ENCODE peak calls at places on chromosomes 4 and X, in eight cellular contexts. V is A549, B is vagina, H is Peyer's patch, K is AG04450, C is nephron progenitor cell, Z is AG09319, S is tibial artery. T is an unnamed sample.

GRCh38 chr4:23718435-23718834 is 171.4 kb downstream of the PPARGC1A start:
- DNase-seq in K (no peak), C (no peak), H (no peak), S (no peak), V (no peak), Z (no peak), B (no peak), T (no peak)

GRCh38 chr4:135732448-135732847 is 1530.9 kb upstream of the PABPC4L start:
- DNase-seq in S (no peak), B (no peak), C (no peak), H (no peak), V (no peak), K (no peak), Z (no peak), T (no peak)

GRCh38 chr4:183430317-183430986 is 14.0 kb upstream of the CDKN2AIP start:
- DNase-seq in S (no peak), V (no peak), Z (no peak), H (no peak), K (no peak), B (no peak), C (no peak), T (no peak)

GRCh38 chr4:139015948-139016451 is 419 bp downstream of the NOCT start:
- DNase-seq in Z (no peak), S (no peak), C (no peak), B (no peak), K (no peak), V (no peak), H (no peak), T (no peak)

GRCh38 chrX:103610282-103610681 is 2.5 kb downstream of the TCEAL3 start:
- DNase-seq in V (no peak), C (no peak), Z (no peak), K (no peak), B (no peak), S (no peak), H (no peak), T (no peak)

GRCh38 chr4:157895205-157895604 is 277.6 kb downstream of the GASK1B start:
- DNase-seq in H (no peak), S (no peak), B (no peak), C (no peak), V (no peak), Z (no peak), K (no peak), T (no peak)

GRCh38 chr4:46975841-46976551 is 17.4 kb downstream of the GABRA4 start:
- DNase-seq in C (no peak), V (no peak), H (no peak), B (no peak), K (no peak), Z (no peak), S (no peak), T (no peak)

GRCh38 chr4:119038465-119038864 is 97.2 kb upstream of the MYOZ2 start:
- DNase-seq in K (no peak), C (no peak), H (no peak), S (no peak), V (no peak), Z (no peak), B (no peak), T (no peak)

GRCh38 chr4:116027311-116027710 is 913.9 kb upstream of the NDST4 start:
- DNase-seq in S (no peak), V (no peak), B (no peak), Z (no peak), K (no peak), C (no peak), H (no peak), T (no peak)

GRCh38 chr4:61619528-61619927 is 419.4 kb downstream of the ADGRL3 start:
- DNase-seq in S (no peak), Z (no peak), B (no peak), H (no peak), K (no peak), C (no peak), V (peak), T (no peak)

GRCh38 chr4:39044364-39044946 is 12.2 kb upstream of the TMEM156 start:
- DNase-seq in C (peak), B (peak), S (peak), Z (peak), K (peak), H (peak), V (peak), T (peak)

GRCh38 chr4:19005211-19005610 is 983.7 kb upstream of the LCORL start:
- DNase-seq in H (no peak), S (no peak), B (no peak), Z (no peak), C (no peak), V (no peak), K (peak), T (no peak)

GRCh38 chrX:71458866-71459265 is 74.0 kb upstream of the OGT start:
- DNase-seq in K (no peak), Z (no peak), B (no peak), V (no peak), H (no peak), S (no peak), C (no peak), T (no peak)

GRCh38 chrX:80578518-80579105 is 158.4 kb downstream of the TENT5D start:
- DNase-seq in S (no peak), V (no peak), B (no peak), Z (no peak), H (no peak), K (no peak), C (no peak), T (no peak)

GRCh38 chrX:79138658-79139241 is 5.7 kb upstream of the GPR174 start:
- DNase-seq in Z (no peak), C (no peak), H (no peak), B (no peak), V (no peak), S (no peak), K (no peak), T (no peak)

GRCh38 chr4:3879681-3880594 is 113.8 kb downstream of the ADRA2C start:
- DNase-seq in B (no peak), S (peak), Z (no peak), C (no peak), H (peak), V (no peak), K (no peak), T (no peak)

GRCh38 chr4:108170729-108171540 is 2.2 kb upstream of the LEF1 start:
- DNase-seq in H (no peak), K (no peak), S (no peak), C (no peak), B (no peak), V (no peak), Z (no peak), T (no peak)

GRCh38 chrX:128759745-128760144 is 707.5 kb upstream of the ACTRT1 start:
- DNase-seq in C (no peak), V (no peak), Z (no peak), H (no peak), K (no peak), S (no peak), B (no peak), T (no peak)

GRCh38 chr4:84573738-84574720 is 8.9 kb upstream of the CDS1 start:
- DNase-seq in Z (no peak), V (no peak), B (no peak), K (no peak), C (no peak), S (no peak), H (no peak), T (no peak)

GRCh38 chr4:180665994-180666818 is 1577.0 kb upstream of the TENM3 start:
- DNase-seq in C (peak), K (peak), B (no peak), Z (peak), V (peak), H (no peak), S (no peak), T (peak)

GRCh38 chrX:105553118-105553517 is 269.2 kb upstream of the NRK start:
- DNase-seq in H (no peak), S (no peak), Z (no peak), K (no peak), C (no peak), V (no peak), B (no peak), T (no peak)

GRCh38 chrX:10404435-10404834 is 215.9 kb downstream of the MID1 start:
- DNase-seq in S (no peak), V (no peak), C (no peak), H (no peak), Z (peak), B (no peak), K (peak), T (no peak)

GRCh38 chrX:43745938-43746721 is 90.0 kb downstream of the MAOA start:
- DNase-seq in H (no peak), K (no peak), V (no peak), Z (no peak), S (no peak), C (no peak), B (no peak), T (no peak)

GRCh38 chrX:21481761-21482160 is 107.5 kb downstream of the CNKSR2 start:
- DNase-seq in H (no peak), B (no peak), K (no peak), Z (no peak), S (no peak), V (no peak), C (no peak), T (no peak)

GRCh38 chr4:184745747-184746531 is 12.0 kb upstream of the CENPU start:
- DNase-seq in K (peak), S (peak), C (peak), H (no peak), V (peak), Z (peak), B (peak), T (peak)

GRCh38 chr4:184746532-184746870 is 12.6 kb upstream of the CENPU start:
- DNase-seq in H (no peak), B (peak), S (peak), V (no peak), K (peak), Z (peak), C (no peak), T (no peak)

GRCh38 chr4:184744251-184744650 is 10.4 kb upstream of the CENPU start:
- DNase-seq in S (no peak), C (no peak), V (no peak), K (no peak), B (no peak), Z (no peak), H (no peak), T (no peak)

DNA sequence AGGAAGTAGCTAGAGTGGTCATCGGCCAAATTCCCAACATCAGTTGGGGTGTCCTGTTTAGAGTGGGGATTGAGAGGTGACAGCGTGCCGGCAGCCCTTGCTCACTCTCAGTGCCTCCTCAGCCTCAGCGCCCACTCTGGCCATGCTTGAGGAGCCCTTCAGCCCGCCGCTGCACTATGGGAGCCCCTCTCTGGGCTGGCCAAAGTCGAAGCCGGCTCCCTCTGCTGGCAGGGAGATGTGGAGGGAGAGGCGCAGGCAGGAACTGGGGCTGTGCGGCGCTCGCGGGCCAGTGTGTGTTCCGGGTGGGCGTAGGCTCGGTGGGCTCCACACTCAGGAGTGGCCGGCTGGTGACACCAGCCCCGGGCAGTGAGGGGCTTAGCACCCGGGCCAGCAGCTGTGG is 7.1 kb upstream of the CENPU start:
- DNase-seq in H (no peak), S (no peak), B (no peak), V (no peak), C (no peak), Z (no peak), K (no peak), T (no peak)
- TF ChIP-seq CTCF in H (no peak), S (no peak), B (no peak), V (no peak), C (no peak), Z (no peak), K (no peak), T (no peak)

DNA sequence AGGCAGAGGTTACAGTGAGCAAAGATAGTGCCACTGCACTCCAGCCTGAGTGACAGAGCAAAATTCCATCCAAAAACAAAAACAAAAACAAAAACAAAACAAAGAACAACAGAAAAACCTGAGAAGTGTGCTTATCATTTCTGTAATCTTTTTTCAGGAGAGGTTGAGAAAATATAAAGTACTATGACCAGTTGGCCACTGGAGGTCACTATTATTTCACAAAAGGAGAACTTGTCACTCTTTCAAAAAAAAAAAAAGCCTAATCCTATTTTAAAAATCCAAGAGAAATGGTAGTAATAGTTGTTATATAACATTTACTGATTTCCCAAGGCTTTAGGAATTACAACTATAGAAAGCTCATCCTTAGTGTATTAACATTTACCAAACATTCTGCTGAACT is 24.9 kb upstream of the RNF150 start:
- DNase-seq in Z (no peak), V (peak), S (no peak), B (no peak), C (no peak), K (no peak), H (no peak), T (no peak)
- TF ChIP-seq CTCF in Z (peak), V (peak), S (peak), B (no peak), C (peak), K (peak), H (peak), T (peak)

DNA sequence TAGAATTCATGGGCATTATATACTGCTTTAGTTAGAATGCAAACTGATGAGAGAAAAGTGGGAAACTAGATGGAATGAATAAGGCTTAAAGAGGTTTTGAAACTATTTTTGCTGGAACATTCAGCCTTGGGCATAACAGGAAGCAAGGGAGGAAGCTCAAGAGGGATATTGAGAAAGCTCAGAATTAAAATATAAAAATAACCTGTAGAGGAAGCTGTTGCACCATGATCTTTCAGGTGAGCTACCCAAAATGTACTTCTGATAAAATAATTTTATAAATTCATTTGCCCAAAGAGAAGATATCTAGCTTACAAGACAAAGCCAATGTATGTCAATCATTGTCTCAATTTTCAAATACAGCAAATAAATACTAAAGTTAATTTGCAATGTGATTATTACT is 11.3 kb downstream of the GC start:
- DNase-seq in B (no peak), C (no peak), S (no peak), V (no peak), K (no peak), Z (no peak), H (no peak), T (no peak)
- TF ChIP-seq CTCF in B (no peak), C (no peak), S (no peak), V (no peak), K (no peak), Z (no peak), H (no peak), T (no peak)

GRCh38 chr4:159384619-159385018 is 281.7 kb downstream of the RAPGEF2 start:
- DNase-seq in Z (no peak), V (no peak), S (no peak), K (no peak), B (no peak), C (no peak), H (no peak), T (no peak)
- TF ChIP-seq CTCF in Z (no peak), V (no peak), S (peak), K (peak), B (no peak), C (no peak), H (no peak), T (no peak)

GRCh38 chr4:78956979-78957378 is 17.7 kb upstream of the PAQR3 start:
- DNase-seq in B (no peak), C (no peak), Z (no peak), S (no peak), K (no peak), H (no peak), V (no peak), T (no peak)

GRCh38 chr4:78949735-78950134 is 10.5 kb upstream of the PAQR3 start:
- DNase-seq in V (no peak), B (no peak), Z (no peak), H (no peak), K (no peak), S (no peak), C (no peak), T (no peak)

GRCh38 chr4:78951862-78952472 is 12.7 kb upstream of the PAQR3 start:
- DNase-seq in V (peak), Z (peak), H (no peak), S (no peak), C (peak), B (no peak), K (no peak), T (peak)

GRCh38 chr4:78953231-78953630 is 14.0 kb upstream of the PAQR3 start:
- DNase-seq in V (no peak), B (no peak), S (no peak), K (no peak), C (no peak), H (no peak), Z (no peak), T (no peak)

GRCh38 chr4:78954048-78954666 is 14.9 kb upstream of the PAQR3 start:
- DNase-seq in C (peak), K (no peak), S (no peak), Z (no peak), H (no peak), V (no peak), B (no peak), T (peak)
- TF ChIP-seq CTCF in C (peak), K (peak), S (peak), Z (peak), H (no peak), V (peak), B (no peak), T (peak)

DNA sequence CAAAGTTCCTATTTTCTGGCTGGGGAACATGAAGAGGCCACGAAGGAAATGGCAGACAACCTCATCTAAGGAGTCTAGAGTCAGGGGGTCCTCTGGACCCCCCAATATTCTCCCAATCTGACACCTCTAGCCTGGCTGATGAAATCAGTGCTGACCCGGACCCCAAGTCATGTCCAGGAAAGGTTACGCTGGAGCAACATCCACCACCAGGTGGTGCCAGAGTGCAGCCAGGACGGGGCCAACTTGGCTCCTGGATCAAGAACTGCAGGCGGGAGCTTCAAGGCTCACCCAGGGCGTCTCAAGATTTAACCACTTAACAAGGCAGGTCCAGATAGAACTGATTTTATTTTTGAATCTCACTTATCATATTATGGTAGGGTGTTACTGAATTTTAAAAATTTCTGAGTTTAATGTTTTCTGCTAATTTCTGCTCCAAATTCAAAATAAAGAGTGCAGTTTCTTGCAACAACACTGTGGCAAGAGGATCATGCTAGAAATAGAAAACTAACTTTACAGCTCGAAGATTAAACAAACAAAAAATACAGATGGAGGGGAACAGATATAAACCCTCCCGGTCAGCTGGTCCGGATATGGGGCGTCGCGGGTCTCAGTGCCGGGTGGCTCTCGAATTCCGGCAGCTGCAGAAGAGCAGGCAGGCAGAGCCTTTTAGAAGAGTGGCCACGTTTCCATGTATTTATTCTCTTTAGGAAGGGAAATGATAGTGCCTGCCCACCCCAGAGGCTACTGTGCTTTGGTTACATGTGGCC is 135.5 kb downstream of the AFAP1 start:
- DNase-seq in B (no peak), S (peak), V (peak), K (no peak), C (peak), Z (no peak), H (peak), T (peak)
- TF ChIP-seq CTCF in B (peak), S (peak), V (peak), K (peak), C (peak), Z (peak), H (peak), T (peak)

DNA sequence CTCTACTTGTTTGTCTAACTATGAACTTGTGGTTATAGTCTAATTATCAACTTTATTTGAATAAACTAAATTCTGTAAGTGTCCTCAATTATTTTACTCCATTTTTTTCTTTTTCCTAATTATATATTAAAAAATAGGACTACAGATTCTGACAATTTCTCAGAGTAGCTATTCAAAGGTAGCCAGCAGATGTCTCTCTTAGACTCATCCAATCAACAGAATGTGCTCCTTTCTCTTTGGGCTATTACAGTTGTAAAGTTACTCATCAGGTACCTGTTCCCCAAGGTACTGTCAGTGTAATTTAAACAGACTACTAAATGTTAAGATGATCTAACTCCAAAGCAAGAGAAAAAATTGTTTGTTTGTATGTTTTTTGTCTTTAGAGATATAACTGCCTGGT is 248.6 kb downstream of the PCDH18 start:
- DNase-seq in H (no peak), B (no peak), V (no peak), S (no peak), C (no peak), K (no peak), Z (no peak), T (no peak)
- TF ChIP-seq CTCF in H (no peak), B (no peak), V (no peak), S (peak), C (no peak), K (peak), Z (peak), T (no peak)

GRCh38 chr4:7876096-7876993 is 63.3 kb downstream of the AFAP1 start:
- DNase-seq in B (no peak), C (peak), V (peak), S (no peak), Z (no peak), H (no peak), K (no peak), T (peak)
- TF ChIP-seq CTCF in B (no peak), C (peak), V (peak), S (peak), Z (peak), H (peak), K (peak), T (peak)

DNA sequence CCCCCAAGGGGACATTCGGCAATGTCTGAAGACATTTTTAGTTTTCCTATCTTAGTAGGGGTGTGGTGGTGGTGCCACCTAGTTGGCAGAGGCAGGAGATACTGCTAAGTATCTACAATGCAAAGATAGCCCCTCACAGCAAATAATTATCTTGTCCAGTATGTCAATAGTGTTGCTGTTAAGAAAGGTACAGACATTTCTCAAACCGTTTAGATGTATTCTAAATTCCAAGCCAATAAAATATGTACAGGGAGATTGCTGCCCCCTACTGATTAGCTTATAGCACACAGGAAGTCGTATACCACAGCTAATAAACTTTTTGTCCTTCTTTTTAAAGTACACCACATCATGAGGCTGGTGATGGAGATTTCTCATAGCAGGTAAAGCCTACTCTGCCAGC is 260.5 kb downstream of the TMA16 start:
- DNase-seq in C (no peak), K (no peak), V (no peak), H (no peak), Z (no peak), B (no peak), S (no peak), T (no peak)
- TF ChIP-seq CTCF in C (peak), K (peak), V (peak), H (no peak), Z (no peak), B (no peak), S (no peak), T (peak)